ENCODE peak calls at places on chromosome 18, in seven cellular contexts. One of them, this sample, is unnamed.
A peak's percentile ranks its signal among the peaks of the same experiment; 100 is the strongest.

GRCh38 chr18:34834897-34835296 is 124.8 kb downstream of the DTNA start:
- DNase-seq in psoas muscle: no peak
- DNase-seq in GM12865: peak; percentile 27
- DNase-seq in IMR-90: no peak
- DNase-seq in Caco-2: no peak
- DNase-seq in fibroblast of lung: peak; percentile 20
- DNase-seq in AG04450: no peak
- DNase-seq in this sample: no peak

GRCh38 chr18:69402219-69402989 is 1.7 kb downstream of the DOK6 start:
- DNase-seq in Caco-2: no peak
- DNase-seq in AG04450: no peak
- DNase-seq in fibroblast of lung: peak; percentile 1
- DNase-seq in psoas muscle: no peak
- DNase-seq in GM12865: no peak
- DNase-seq in IMR-90: no peak
- DNase-seq in this sample: no peak

GRCh38 chr18:45590546-45590945 is 24.7 kb upstream of the SLC14A2 start:
- DNase-seq in psoas muscle: no peak
- DNase-seq in fibroblast of lung: no peak
- DNase-seq in AG04450: no peak
- DNase-seq in Caco-2: no peak
- DNase-seq in GM12865: no peak
- DNase-seq in IMR-90: no peak
- DNase-seq in this sample: no peak

GRCh38 chr18:5556317-5556974 is 12.6 kb upstream of the EPB41L3 start:
- DNase-seq in IMR-90: peak; percentile 67
- DNase-seq in AG04450: peak; percentile 15
- DNase-seq in Caco-2: no peak
- DNase-seq in GM12865: no peak
- DNase-seq in psoas muscle: peak; percentile 60
- DNase-seq in fibroblast of lung: peak; percentile 76
- DNase-seq in this sample: no peak

GRCh38 chr18:657311-657997 is at the start of gene TYMS:
- DNase-seq in Caco-2: peak; percentile 88
- DNase-seq in IMR-90: peak; percentile 51
- DNase-seq in psoas muscle: peak; percentile 50
- DNase-seq in GM12865: peak; percentile 85
- DNase-seq in fibroblast of lung: peak; percentile 60
- DNase-seq in AG04450: no peak
- DNase-seq in this sample: peak; percentile 95

GRCh38 chr18:11899063-11899462 is 9.1 kb downstream of the MPPE1 start:
- DNase-seq in IMR-90: no peak
- DNase-seq in Caco-2: no peak
- DNase-seq in AG04450: no peak
- DNase-seq in fibroblast of lung: no peak
- DNase-seq in GM12865: no peak
- DNase-seq in psoas muscle: no peak
- DNase-seq in this sample: no peak

GRCh38 chr18:40215981-40216380 is 1739.1 kb upstream of the PIK3C3 start:
- DNase-seq in psoas muscle: no peak
- DNase-seq in fibroblast of lung: no peak
- DNase-seq in IMR-90: peak; percentile 21
- DNase-seq in AG04450: no peak
- DNase-seq in Caco-2: no peak
- DNase-seq in GM12865: no peak
- DNase-seq in this sample: no peak

GRCh38 chr18:33577688-33578370 is at the start of gene ASXL3:
- DNase-seq in Caco-2: peak; percentile 5
- DNase-seq in GM12865: peak; percentile 7
- DNase-seq in fibroblast of lung: peak; percentile 32
- DNase-seq in AG04450: no peak
- DNase-seq in IMR-90: no peak
- DNase-seq in psoas muscle: peak; percentile 64
- DNase-seq in this sample: no peak

GRCh38 chr18:903703-904102 is 968 bp upstream of the ADCYAP1 start:
- DNase-seq in IMR-90: peak; percentile 10
- DNase-seq in psoas muscle: peak; percentile 68
- DNase-seq in Caco-2: peak; percentile 79
- DNase-seq in AG04450: peak; percentile 0
- DNase-seq in GM12865: peak; percentile 5
- DNase-seq in fibroblast of lung: peak; percentile 49
- DNase-seq in this sample: peak; percentile 82

GRCh38 chr18:67133669-67134068 is 382.9 kb downstream of the DSEL start:
- DNase-seq in IMR-90: no peak
- DNase-seq in Caco-2: no peak
- DNase-seq in AG04450: no peak
- DNase-seq in GM12865: no peak
- DNase-seq in psoas muscle: no peak
- DNase-seq in fibroblast of lung: no peak
- DNase-seq in this sample: no peak

GRCh38 chr18:45340884-45341283 is 274.4 kb upstream of the SLC14A2 start:
- DNase-seq in psoas muscle: no peak
- DNase-seq in IMR-90: no peak
- DNase-seq in AG04450: no peak
- DNase-seq in GM12865: no peak
- DNase-seq in fibroblast of lung: no peak
- DNase-seq in Caco-2: no peak
- DNase-seq in this sample: no peak

GRCh38 chr18:50982802-50983179 is 15.0 kb downstream of the ELAC1 start:
- DNase-seq in IMR-90: peak; percentile 10
- DNase-seq in fibroblast of lung: peak; percentile 7
- DNase-seq in GM12865: no peak
- DNase-seq in psoas muscle: no peak
- DNase-seq in AG04450: no peak
- DNase-seq in Caco-2: no peak
- DNase-seq in this sample: no peak

DNA sequence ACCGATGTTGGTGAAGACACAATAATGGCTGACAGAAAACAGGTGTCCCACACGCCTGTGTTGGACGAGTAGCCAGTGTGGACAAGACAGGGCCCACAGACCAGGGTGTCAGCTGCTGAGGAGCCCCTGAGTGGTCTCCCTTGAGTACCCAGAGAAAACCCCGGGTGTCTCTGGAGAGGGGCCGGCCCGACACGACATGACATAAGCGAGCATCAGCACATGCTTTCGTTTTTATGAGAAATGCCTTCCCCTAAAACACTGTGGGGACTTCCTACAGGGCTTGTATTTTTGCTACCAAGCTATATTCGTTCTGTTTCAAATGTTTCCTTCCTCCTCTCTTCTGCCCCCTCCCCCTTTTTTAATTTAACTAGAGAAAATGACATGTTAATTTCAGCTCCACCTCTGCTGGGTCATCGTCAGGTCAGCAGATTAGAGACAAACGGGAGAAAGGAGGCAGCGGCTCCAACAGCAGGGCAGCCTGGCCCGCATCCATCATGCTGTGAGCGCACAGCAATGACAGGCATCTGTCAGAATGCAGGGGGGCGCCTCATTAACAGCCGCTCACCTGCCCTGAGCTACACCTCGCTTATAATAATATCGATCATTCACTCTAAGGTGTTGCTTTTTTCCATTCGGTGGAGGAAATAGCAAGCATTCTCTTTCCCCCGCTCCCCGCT is 286.3 kb downstream of the ZNF516 start:
- DNase-seq in AG04450: no peak
- DNase-seq in GM12865: peak; percentile 25
- DNase-seq in fibroblast of lung: no peak
- DNase-seq in IMR-90: no peak
- DNase-seq in Caco-2: no peak
- DNase-seq in psoas muscle: no peak
- DNase-seq in this sample: no peak
- H3K4me3 ChIP-seq in AG04450: no peak overlapping the region
- H3K4me3 ChIP-seq in GM12865: peak overlapping the region; percentile 54
- H3K4me3 ChIP-seq in fibroblast of lung: no peak overlapping the region
- H3K4me3 ChIP-seq in IMR-90: no peak overlapping the region
- H3K4me3 ChIP-seq in Caco-2: no peak overlapping the region
- H3K4me3 ChIP-seq in psoas muscle: no peak overlapping the region
- H3K4me3 ChIP-seq in this sample: no peak overlapping the region

GRCh38 chr18:80245781-80246655 is 1.3 kb downstream of the PARD6G start:
- DNase-seq in GM12865: no peak
- DNase-seq in AG04450: no peak
- DNase-seq in IMR-90: no peak
- DNase-seq in Caco-2: no peak
- DNase-seq in psoas muscle: no peak
- DNase-seq in fibroblast of lung: peak; percentile 17
- DNase-seq in this sample: peak; percentile 71
- H3K4me3 ChIP-seq in GM12865: no peak overlapping the region
- H3K4me3 ChIP-seq in AG04450: peak overlapping the region; percentile 73
- H3K4me3 ChIP-seq in IMR-90: peak overlapping the region; percentile 99
- H3K4me3 ChIP-seq in Caco-2: peak overlapping the region; percentile 53
- H3K4me3 ChIP-seq in psoas muscle: peak overlapping the region; percentile 90
- H3K4me3 ChIP-seq in fibroblast of lung: no peak overlapping the region
- H3K4me3 ChIP-seq in this sample: peak overlapping the region; percentile 73

GRCh38 chr18:72541871-72542690 is 2.1 kb downstream of the CBLN2 start:
- DNase-seq in GM12865: no peak
- DNase-seq in AG04450: no peak
- DNase-seq in fibroblast of lung: no peak
- DNase-seq in IMR-90: no peak
- DNase-seq in Caco-2: no peak
- DNase-seq in psoas muscle: peak; percentile 39
- DNase-seq in this sample: no peak

GRCh38 chr18:72539861-72540260 is 4.3 kb downstream of the CBLN2 start:
- DNase-seq in fibroblast of lung: no peak
- DNase-seq in GM12865: no peak
- DNase-seq in psoas muscle: no peak
- DNase-seq in Caco-2: no peak
- DNase-seq in IMR-90: no peak
- DNase-seq in AG04450: no peak
- DNase-seq in this sample: no peak

GRCh38 chr18:72543362-72544055 is 633 bp downstream of the CBLN2 start:
- DNase-seq in GM12865: no peak
- DNase-seq in fibroblast of lung: no peak
- DNase-seq in Caco-2: no peak
- DNase-seq in IMR-90: no peak
- DNase-seq in AG04450: no peak
- DNase-seq in psoas muscle: no peak
- DNase-seq in this sample: no peak

GRCh38 chr18:72542993-72543361 is 1.2 kb downstream of the CBLN2 start:
- DNase-seq in Caco-2: no peak
- DNase-seq in IMR-90: no peak
- DNase-seq in psoas muscle: no peak
- DNase-seq in fibroblast of lung: no peak
- DNase-seq in AG04450: no peak
- DNase-seq in GM12865: no peak
- DNase-seq in this sample: no peak

DNA sequence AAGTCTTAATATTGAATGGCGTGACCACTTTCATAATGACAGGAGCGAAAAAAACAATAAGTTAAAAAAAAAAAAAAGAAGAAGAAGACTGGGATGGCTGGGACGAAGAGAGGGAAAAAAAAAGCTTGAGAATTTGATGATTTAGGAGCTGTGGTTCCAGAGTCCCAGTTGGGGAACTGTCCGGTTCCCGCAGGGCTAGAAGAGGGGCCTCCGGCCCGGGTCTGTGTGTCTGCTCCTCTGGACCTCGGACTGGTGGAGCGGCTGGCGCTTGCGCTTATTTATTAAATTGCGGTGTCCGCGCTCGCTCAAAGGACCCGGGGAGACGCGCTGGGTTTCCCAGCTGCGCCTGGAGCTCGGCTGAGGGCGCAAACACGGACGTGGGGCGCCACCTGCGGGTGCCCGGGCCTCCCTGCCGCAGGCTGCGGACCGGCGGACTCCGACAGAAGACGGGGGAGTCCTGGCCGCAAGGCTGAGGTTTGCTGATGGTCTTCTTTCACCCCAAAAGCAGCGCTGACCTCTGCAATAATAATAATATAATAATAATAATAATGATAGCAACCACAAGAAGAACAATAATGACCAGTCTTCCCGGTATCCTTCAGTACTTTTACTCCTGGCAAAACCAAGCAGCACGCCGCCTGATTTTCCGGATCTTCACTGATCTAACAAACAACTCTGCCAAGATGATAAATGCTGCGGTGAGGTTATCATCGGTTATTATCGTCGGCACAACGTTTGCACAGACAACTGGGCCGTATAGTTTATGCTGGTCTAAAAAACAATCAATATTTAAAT is at the start of gene CBLN2:
- DNase-seq in psoas muscle: no peak
- DNase-seq in fibroblast of lung: peak; percentile 63
- DNase-seq in GM12865: peak; percentile 66
- DNase-seq in AG04450: peak; percentile 8
- DNase-seq in IMR-90: peak; percentile 18
- DNase-seq in Caco-2: no peak
- DNase-seq in this sample: peak; percentile 75
- H3K4me3 ChIP-seq in psoas muscle: no peak within 1 kb of the TSS
- H3K4me3 ChIP-seq in fibroblast of lung: no peak within 1 kb of the TSS
- H3K4me3 ChIP-seq in GM12865: no peak within 1 kb of the TSS
- H3K4me3 ChIP-seq in AG04450: peak within 1 kb of the TSS; percentile 7
- H3K4me3 ChIP-seq in IMR-90: no peak within 1 kb of the TSS
- H3K4me3 ChIP-seq in Caco-2: no peak within 1 kb of the TSS
- H3K4me3 ChIP-seq in this sample: no peak within 1 kb of the TSS

GRCh38 chr18:31630549-31630948 is 38.9 kb downstream of the TTR start:
- DNase-seq in GM12865: peak; percentile 49
- DNase-seq in AG04450: no peak
- DNase-seq in Caco-2: no peak
- DNase-seq in IMR-90: no peak
- DNase-seq in fibroblast of lung: no peak
- DNase-seq in psoas muscle: no peak
- DNase-seq in this sample: no peak

GRCh38 chr18:31632356-31632755 is 40.7 kb downstream of the TTR start:
- DNase-seq in fibroblast of lung: no peak
- DNase-seq in AG04450: no peak
- DNase-seq in IMR-90: no peak
- DNase-seq in Caco-2: no peak
- DNase-seq in GM12865: no peak
- DNase-seq in psoas muscle: no peak
- DNase-seq in this sample: no peak

GRCh38 chr18:31634331-31634713 is 42.6 kb downstream of the TTR start:
- DNase-seq in IMR-90: no peak
- DNase-seq in Caco-2: no peak
- DNase-seq in GM12865: peak; percentile 91
- DNase-seq in AG04450: no peak
- DNase-seq in fibroblast of lung: no peak
- DNase-seq in psoas muscle: no peak
- DNase-seq in this sample: no peak

GRCh38 chr18:31633416-31634330 is 42.0 kb downstream of the TTR start:
- DNase-seq in fibroblast of lung: no peak
- DNase-seq in AG04450: no peak
- DNase-seq in Caco-2: no peak
- DNase-seq in IMR-90: no peak
- DNase-seq in psoas muscle: no peak
- DNase-seq in GM12865: no peak
- DNase-seq in this sample: no peak

DNA sequence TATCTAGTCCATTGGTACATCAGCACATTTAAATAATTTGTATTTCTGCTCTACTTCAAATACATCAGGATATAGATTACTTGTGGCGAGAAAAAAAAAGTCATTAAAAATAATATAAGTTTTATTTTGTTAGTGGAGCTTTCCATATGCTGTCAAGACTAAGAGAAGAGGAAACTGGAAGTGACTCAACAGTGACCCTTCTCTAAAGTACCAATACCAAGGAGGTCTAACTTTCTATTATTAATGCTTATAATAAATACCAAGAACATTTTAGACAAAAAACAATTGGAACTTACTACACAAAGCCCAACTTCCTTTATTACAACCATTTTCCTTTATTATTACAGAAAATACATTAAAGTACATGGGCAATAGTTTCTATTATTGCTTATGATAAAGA is 39.8 kb downstream of the TTR start:
- DNase-seq in psoas muscle: no peak
- DNase-seq in IMR-90: no peak
- DNase-seq in fibroblast of lung: no peak
- DNase-seq in AG04450: no peak
- DNase-seq in Caco-2: no peak
- DNase-seq in GM12865: no peak
- DNase-seq in this sample: no peak
- H3K4me3 ChIP-seq in psoas muscle: no peak overlapping the region
- H3K4me3 ChIP-seq in IMR-90: no peak overlapping the region
- H3K4me3 ChIP-seq in fibroblast of lung: no peak overlapping the region
- H3K4me3 ChIP-seq in AG04450: no peak overlapping the region
- H3K4me3 ChIP-seq in Caco-2: no peak overlapping the region
- H3K4me3 ChIP-seq in GM12865: no peak overlapping the region
- H3K4me3 ChIP-seq in this sample: no peak overlapping the region

GRCh38 chr18:48455555-48456478 is 46.6 kb upstream of the ZBTB7C start:
- DNase-seq in IMR-90: peak; percentile 89
- DNase-seq in fibroblast of lung: peak; percentile 99
- DNase-seq in Caco-2: no peak
- DNase-seq in psoas muscle: no peak
- DNase-seq in GM12865: no peak
- DNase-seq in AG04450: peak; percentile 50
- DNase-seq in this sample: no peak
- H3K4me3 ChIP-seq in IMR-90: no peak overlapping the region
- H3K4me3 ChIP-seq in fibroblast of lung: no peak overlapping the region
- H3K4me3 ChIP-seq in Caco-2: no peak overlapping the region
- H3K4me3 ChIP-seq in psoas muscle: no peak overlapping the region
- H3K4me3 ChIP-seq in GM12865: no peak overlapping the region
- H3K4me3 ChIP-seq in AG04450: no peak overlapping the region
- H3K4me3 ChIP-seq in this sample: no peak overlapping the region

This sample was measured in HAP-1.